ENCODE peak calls at places on chromosomes 5 and 9, in five cellular contexts. A, G, K, J and E are unnamed samples.

GRCh38 chr5:23303836-23304235 is 203.6 kb upstream of the PRDM9 start:
- DNase-seq in A (no peak), G (no peak), K (no peak), J (no peak), E (no peak)

GRCh38 chr5:14156611-14157493 is 13.7 kb downstream of the TRIO start:
- DNase-seq in A (no peak), G (peak), K (peak), J (no peak), E (no peak)

GRCh38 chr9:14103115-14103514 is 210.8 kb downstream of the NFIB start:
- DNase-seq in A (no peak), G (no peak), K (no peak), J (no peak), E (no peak)

GRCh38 chr5:5330723-5331530 is 91.5 kb upstream of the ICE1 start:
- DNase-seq in A (no peak), G (peak), K (no peak), J (no peak), E (no peak)

GRCh38 chr5:10266839-10267238 is 16.8 kb downstream of the CCT5 start:
- DNase-seq in A (no peak), G (no peak), K (no peak), J (no peak), E (no peak)

GRCh38 chr5:149895416-149896345 is 48.9 kb downstream of the PDE6A start:
- DNase-seq in A (no peak), G (no peak), K (no peak), J (no peak), E (no peak)

GRCh38 chr9:19975499-19975898 is 186.7 kb upstream of the SLC24A2 start:
- DNase-seq in A (no peak), G (no peak), K (no peak), J (no peak), E (no peak)

GRCh38 chr5:56479126-56479525 is 246.0 kb upstream of the ANKRD55 start:
- DNase-seq in A (no peak), G (no peak), K (no peak), J (no peak), E (no peak)